ENCODE peak calls at places on chromosomes 5 and 9, in five cellular contexts. S is body of pancreas, G is heart left ventricle, Z is K562, N is esophagus muscularis mucosa. O is an unnamed sample.

GRCh38 chr9:121313458-121314152 is 45.6 kb downstream of the GSN start:
- DNase-seq in Z (no peak), S (no peak), N (no peak), G (no peak), O (no peak)

GRCh38 chr9:76626980-76627379 is 137.3 kb upstream of the PCA3 start:
- DNase-seq in N (no peak), G (no peak), S (no peak), Z (no peak), O (no peak)

GRCh38 chr9:123410281-123410910 is 54.4 kb downstream of the CRB2 start:
- DNase-seq in N (no peak), Z (no peak), G (no peak), S (no peak), O (no peak)

GRCh38 chr5:167953151-167953788 is 338.2 kb upstream of the WWC1 start:
- DNase-seq in N (no peak), Z (no peak), G (no peak), S (no peak), O (no peak)

GRCh38 chr5:121841900-121842299 is 9.8 kb upstream of the FTMT start:
- DNase-seq in G (no peak), Z (no peak), S (no peak), N (no peak), O (no peak)

GRCh38 chr9:99606955-99607354 is 214.7 kb upstream of the NR4A3 start:
- DNase-seq in S (no peak), N (no peak), G (no peak), Z (no peak), O (no peak)

GRCh38 chr9:136862849-136863622 is 3.1 kb downstream of the EDF1 start:
- DNase-seq in N (no peak), S (peak), G (peak), Z (no peak), O (no peak)

GRCh38 chr5:87769137-87769536 is 356.4 kb upstream of the CCNH start:
- DNase-seq in N (no peak), Z (no peak), S (no peak), G (no peak), O (no peak)

GRCh38 chr9:72524820-72525539 is 3.6 kb downstream of the TMC1 start:
- DNase-seq in N (no peak), S (peak), Z (peak), G (peak), O (no peak)

GRCh38 chr9:72527801-72528195 is 6.4 kb downstream of the TMC1 start:
- DNase-seq in Z (no peak), S (no peak), N (no peak), G (no peak), O (no peak)

GRCh38 chr9:72529531-72529930 is 8.1 kb downstream of the TMC1 start:
- DNase-seq in S (no peak), Z (no peak), G (no peak), N (no peak), O (no peak)

DNA sequence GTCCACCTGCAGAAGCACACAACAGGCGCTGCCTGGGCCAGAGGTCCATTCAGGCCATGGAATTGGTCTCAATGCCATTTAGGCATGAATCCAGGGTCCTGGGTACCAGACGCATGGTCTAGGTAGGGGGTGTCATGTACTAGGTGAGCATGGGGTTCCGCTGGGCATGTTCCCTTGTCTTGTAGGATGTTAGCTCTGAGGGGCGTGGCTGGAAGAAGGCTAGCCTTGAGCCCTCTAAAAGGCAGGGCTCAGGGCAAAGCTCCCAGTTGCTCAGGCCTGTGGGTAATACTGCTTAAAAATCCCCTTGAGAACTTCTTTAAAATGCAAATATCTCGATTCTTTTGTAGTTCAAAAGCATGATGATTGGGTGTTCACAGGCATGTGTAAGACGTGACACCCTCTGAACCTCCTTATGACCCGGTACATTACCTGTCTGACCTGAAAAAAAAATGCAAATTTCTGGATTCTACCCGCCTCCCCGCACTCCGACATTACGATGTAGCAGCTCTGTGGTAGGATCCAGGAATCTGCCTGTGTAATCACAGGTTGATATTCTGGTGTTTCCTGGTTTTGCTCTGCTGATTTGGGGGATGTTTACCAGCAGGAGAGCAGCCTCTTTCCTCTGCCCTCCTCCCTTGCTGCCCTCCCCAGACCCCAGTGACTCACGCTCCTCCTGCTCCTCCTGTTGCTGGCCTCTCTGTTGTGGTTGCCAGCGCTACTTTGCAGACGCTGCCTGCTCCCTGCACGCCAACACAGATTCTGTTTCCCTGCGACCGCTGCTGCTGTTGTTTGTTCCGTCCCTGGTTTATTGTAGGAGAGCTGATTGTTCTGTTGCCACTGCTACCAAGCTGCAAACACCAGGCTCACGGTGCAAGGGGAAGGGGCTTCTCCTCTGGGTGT is 5.7 kb downstream of the TMC1 start:
- DNase-seq in N (no peak), Z (peak), G (peak), S (peak), O (peak)
- TF ChIP-seq POLR2A in N (no peak), Z (no peak), G (no peak), S (no peak), O (peak)

DNA sequence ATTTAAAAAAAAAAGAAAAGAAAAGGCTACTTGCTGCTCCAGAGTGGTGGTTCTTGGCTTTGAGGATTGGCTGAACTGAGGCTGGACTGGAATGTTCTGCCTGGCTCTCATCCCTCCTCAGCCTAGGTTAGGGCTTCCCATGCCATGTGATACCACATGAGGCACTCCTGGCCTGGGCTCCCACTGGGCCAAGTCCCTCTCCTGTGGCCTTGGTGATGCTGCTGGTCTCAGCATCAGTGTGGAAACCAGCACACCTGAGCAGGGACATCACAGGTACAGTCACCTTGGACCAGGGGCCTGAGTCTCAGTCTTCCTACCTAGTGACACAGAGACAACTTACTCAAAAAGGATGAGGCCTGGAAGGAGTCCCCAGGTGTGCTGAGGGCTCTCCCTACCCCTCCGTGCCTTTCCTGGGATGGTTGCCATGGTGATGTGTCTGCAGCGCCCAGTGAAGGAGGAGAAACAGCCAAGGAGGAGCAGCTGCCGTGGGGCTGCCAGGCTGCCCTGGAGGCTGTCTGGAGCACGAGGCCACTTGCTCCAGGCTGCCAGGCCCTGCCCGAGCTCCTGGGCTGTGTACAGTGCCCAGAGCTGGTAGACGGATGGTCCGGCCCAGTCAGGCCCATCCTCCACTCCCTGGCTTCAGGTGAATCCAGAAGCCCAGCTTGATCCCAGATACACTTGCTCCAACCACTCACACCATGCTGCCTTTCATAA is 71.0 kb downstream of the WNK2 start:
- DNase-seq in Z (no peak), G (no peak), S (peak), N (no peak), O (no peak)
- TF ChIP-seq POLR2A in Z (no peak), G (no peak), S (no peak), N (no peak), O (no peak)

DNA sequence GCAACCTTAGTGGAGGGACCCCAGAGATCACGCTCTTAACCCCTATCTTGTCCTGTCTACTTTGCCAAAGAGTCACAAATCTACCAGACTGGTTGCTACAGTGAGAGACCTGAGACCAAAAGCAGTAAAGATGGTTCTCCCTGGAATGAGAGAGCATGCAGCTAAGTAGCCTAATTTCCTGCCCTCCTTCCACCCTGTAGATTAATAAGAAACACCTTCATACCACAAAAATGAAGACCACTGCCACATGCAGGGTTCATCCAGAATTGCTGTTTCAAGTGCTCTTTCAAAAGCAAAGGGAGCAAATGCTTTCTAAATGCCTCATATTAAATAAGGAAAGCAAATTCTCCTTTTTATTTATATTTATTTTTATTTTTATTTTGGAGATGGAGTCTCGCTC is 119.1 kb downstream of the UGCG start:
- DNase-seq in Z (no peak), G (no peak), S (no peak), N (no peak), O (no peak)
- TF ChIP-seq POLR2A in Z (no peak), G (no peak), S (no peak), N (no peak), O (no peak)

GRCh38 chr5:172838151-172838875 is 4.3 kb downstream of the ERGIC1 start:
- DNase-seq in Z (no peak), S (no peak), G (no peak), N (no peak), O (no peak)

GRCh38 chr5:172835246-172836030 is 1.4 kb downstream of the ERGIC1 start:
- DNase-seq in Z (no peak), G (no peak), S (no peak), N (no peak), O (no peak)

GRCh38 chr5:172840077-172840777 is 6.2 kb downstream of the ERGIC1 start:
- DNase-seq in Z (no peak), N (no peak), G (no peak), S (no peak), O (no peak)

GRCh38 chr5:172839669-172840068 is 5.6 kb downstream of the ERGIC1 start:
- DNase-seq in Z (no peak), G (no peak), N (no peak), S (no peak), O (no peak)

DNA sequence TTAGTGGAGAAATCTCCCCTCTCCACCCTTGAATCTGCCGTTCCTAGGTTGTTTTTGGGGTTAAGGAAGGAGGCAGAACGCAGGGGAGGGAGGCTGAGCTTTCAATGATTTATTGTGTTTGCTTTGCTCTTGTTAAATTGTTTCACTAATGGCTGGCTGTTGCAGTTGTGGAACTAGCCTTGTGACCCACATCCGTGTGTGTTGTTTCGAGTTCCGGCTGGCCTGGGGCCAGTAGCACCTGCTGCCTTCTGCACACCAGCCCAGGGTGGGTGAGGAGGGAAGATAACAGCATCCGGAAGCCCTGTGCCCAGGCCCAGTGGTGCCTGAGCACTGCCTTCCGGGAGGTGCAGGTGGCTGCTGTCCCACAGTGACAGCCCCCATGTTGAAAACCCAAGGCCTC is 3.6 kb downstream of the ERGIC1 start:
- DNase-seq in S (peak), N (no peak), G (no peak), Z (no peak), O (peak)
- TF ChIP-seq POLR2A in S (peak), N (no peak), G (no peak), Z (no peak), O (no peak)

GRCh38 chr5:141650851-141651727 is at the start of gene FCHSD1:
- DNase-seq in Z (peak), N (peak), G (peak), S (peak), O (peak)
- TF ChIP-seq POLR2A in Z (peak), N (no peak), G (no peak), S (no peak), O (no peak)

GRCh38 chr5:92822183-92822582 is 758.8 kb downstream of the NR2F1-AS1 start:
- DNase-seq in G (no peak), Z (no peak), N (no peak), S (no peak), O (no peak)
- TF ChIP-seq POLR2A in G (no peak), Z (no peak), N (no peak), S (no peak), O (no peak)

DNA sequence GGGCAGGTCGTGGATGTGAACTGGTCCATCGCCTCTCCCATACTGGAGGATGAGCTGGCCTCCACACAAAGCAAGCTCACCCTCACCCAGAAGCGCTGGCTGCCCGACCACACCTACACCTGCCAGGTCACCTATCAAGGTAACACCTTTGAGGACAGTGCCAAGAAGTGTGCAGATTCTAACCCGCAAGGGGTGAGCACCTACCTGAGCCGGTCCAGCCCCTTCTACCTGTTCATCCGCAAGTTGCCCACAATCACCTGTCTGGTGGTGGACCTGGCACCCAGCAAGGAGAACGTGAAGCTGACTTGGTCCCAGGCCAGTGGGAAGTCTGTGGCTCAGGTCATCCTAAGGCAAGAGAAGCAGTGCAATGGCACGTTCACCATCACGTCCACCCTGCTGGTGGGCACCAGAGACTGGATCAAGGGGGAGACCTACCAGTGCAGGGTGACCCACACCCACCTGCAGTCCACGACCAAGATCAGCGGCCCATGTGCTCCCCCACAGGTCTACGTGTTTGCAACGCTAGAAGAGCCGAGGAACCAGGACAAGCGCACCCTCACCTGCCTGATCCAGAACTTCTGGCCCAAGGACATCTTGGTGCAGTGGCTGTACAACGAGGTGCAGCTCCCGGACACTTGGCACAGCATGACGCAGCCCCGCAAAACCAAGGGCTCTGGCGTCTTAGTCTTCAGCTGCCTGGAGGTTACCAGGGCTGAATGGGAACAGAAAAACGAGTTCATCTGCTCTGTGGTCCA is 71.3 kb downstream of the INSL6 start:
- DNase-seq in G (no peak), Z (no peak), N (no peak), S (no peak), O (no peak)
- TF ChIP-seq POLR2A in G (no peak), Z (no peak), N (no peak), S (no peak), O (no peak)

GRCh38 chr9:73151653-73152382 is at the start of gene ANXA1:
- DNase-seq in Z (peak), S (no peak), N (no peak), G (peak), O (no peak)
- TF ChIP-seq POLR2A in Z (peak), S (no peak), N (peak), G (no peak), O (peak)

DNA sequence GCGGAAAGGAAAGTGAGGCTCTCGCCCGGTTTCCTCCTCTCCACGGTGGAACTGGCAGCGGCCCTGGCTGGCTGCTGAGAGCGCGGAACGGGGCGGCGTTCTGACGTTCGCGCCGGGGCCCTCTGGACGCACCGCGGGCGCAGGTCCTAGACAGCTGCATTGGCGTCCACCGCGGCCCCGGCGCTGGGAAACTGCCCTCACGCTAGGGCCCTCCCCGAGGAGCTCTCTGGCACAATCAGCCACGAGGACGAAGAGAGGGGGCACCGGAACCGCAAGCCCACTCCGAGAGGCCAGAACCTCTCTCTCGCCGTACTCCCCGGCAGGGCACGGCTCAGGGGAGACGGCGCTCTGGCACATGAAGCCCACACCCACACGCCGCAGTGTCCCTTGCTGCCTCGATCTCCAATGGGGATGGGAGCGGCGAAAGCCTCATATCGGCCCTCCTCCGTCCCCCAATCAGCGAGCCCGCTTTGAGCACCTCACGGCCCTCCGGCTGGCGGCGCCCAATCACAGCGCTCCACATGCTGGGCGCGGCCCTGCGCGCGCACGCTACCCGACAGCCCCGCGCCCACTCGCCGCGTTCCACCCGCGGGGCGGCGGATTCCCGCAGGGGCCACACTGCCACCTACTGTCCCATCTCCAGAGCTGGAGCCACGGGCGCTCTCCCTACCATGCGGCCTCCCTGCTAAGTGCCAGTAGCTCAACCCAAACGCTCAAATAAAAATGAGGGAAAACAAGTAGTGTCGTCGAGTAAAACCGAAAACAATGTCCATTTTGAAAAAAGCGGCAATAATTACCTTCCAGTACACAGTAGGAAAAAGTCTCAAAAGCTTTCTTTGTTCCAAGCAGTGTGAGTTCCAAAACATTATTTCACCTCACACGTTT is 11.8 kb downstream of the MRPS27 start:
- DNase-seq in S (peak), G (peak), N (peak), Z (peak), O (peak)
- TF ChIP-seq POLR2A in S (peak), G (peak), N (peak), Z (peak), O (peak)

O was measured in ovary.